ENCODE peak calls at places on chromosomes 4 and X, in eight cellular contexts. One of them, this sample, is unnamed.

GRCh38 chr4:42412251-42412650 is 15.0 kb downstream of the SHISA3 start:
- DNase-seq in fibroblast of the aortic adventitia: peak
- DNase-seq in HTR-8/SVneo: peak
- DNase-seq in activated naive CD8-positive, alpha-beta T cell treated with anti-CD3 and anti-CD28 coated beads, Interleukin-2, amount 10 ng/mL, durations not matched to agents 7 days and 5 days: no peak
- DNase-seq in mesenchymal stem cell: peak
- DNase-seq in NCI-H146: no peak
- DNase-seq in NCI-H1092: no peak
- DNase-seq in T-helper 9 cell: no peak
- DNase-seq in this sample: no peak

GRCh38 chr4:6889101-6889735 is 20.4 kb upstream of the TBC1D14 start:
- DNase-seq in fibroblast of the aortic adventitia: no peak
- DNase-seq in HTR-8/SVneo: no peak
- DNase-seq in activated naive CD8-positive, alpha-beta T cell treated with anti-CD3 and anti-CD28 coated beads, Interleukin-2, amount 10 ng/mL, durations not matched to agents 7 days and 5 days: no peak
- DNase-seq in mesenchymal stem cell: no peak
- DNase-seq in NCI-H146: no peak
- DNase-seq in NCI-H1092: no peak
- DNase-seq in T-helper 9 cell: no peak
- DNase-seq in this sample: no peak

GRCh38 chrX:17120816-17121215 is 174.4 kb downstream of the REPS2 start:
- DNase-seq in fibroblast of the aortic adventitia: no peak
- DNase-seq in HTR-8/SVneo: no peak
- DNase-seq in activated naive CD8-positive, alpha-beta T cell treated with anti-CD3 and anti-CD28 coated beads, Interleukin-2, amount 10 ng/mL, durations not matched to agents 7 days and 5 days: no peak
- DNase-seq in mesenchymal stem cell: no peak
- DNase-seq in NCI-H146: no peak
- DNase-seq in NCI-H1092: no peak
- DNase-seq in T-helper 9 cell: no peak
- DNase-seq in this sample: no peak

GRCh38 chr4:2105559-2105958 is 46.4 kb downstream of the NAT8L start:
- DNase-seq in fibroblast of the aortic adventitia: peak
- DNase-seq in HTR-8/SVneo: no peak
- DNase-seq in activated naive CD8-positive, alpha-beta T cell treated with anti-CD3 and anti-CD28 coated beads, Interleukin-2, amount 10 ng/mL, durations not matched to agents 7 days and 5 days: no peak
- DNase-seq in mesenchymal stem cell: no peak
- DNase-seq in NCI-H146: no peak
- DNase-seq in NCI-H1092: no peak
- DNase-seq in T-helper 9 cell: no peak
- DNase-seq in this sample: no peak

GRCh38 chrX:50801135-50801534 is 12.9 kb downstream of the SHROOM4 start:
- DNase-seq in fibroblast of the aortic adventitia: no peak
- DNase-seq in HTR-8/SVneo: no peak
- DNase-seq in activated naive CD8-positive, alpha-beta T cell treated with anti-CD3 and anti-CD28 coated beads, Interleukin-2, amount 10 ng/mL, durations not matched to agents 7 days and 5 days: no peak
- DNase-seq in mesenchymal stem cell: no peak
- DNase-seq in NCI-H146: no peak
- DNase-seq in NCI-H1092: no peak
- DNase-seq in T-helper 9 cell: no peak
- DNase-seq in this sample: no peak

GRCh38 chr4:43690121-43690520 is 758.5 kb downstream of the KCTD8 start:
- DNase-seq in fibroblast of the aortic adventitia: no peak
- DNase-seq in HTR-8/SVneo: no peak
- DNase-seq in activated naive CD8-positive, alpha-beta T cell treated with anti-CD3 and anti-CD28 coated beads, Interleukin-2, amount 10 ng/mL, durations not matched to agents 7 days and 5 days: no peak
- DNase-seq in mesenchymal stem cell: no peak
- DNase-seq in NCI-H146: no peak
- DNase-seq in NCI-H1092: no peak
- DNase-seq in T-helper 9 cell: no peak
- DNase-seq in this sample: no peak

GRCh38 chrX:56802921-56803848 is 74.1 kb downstream of the NBDY start:
- DNase-seq in fibroblast of the aortic adventitia: peak
- DNase-seq in HTR-8/SVneo: no peak
- DNase-seq in activated naive CD8-positive, alpha-beta T cell treated with anti-CD3 and anti-CD28 coated beads, Interleukin-2, amount 10 ng/mL, durations not matched to agents 7 days and 5 days: peak
- DNase-seq in mesenchymal stem cell: peak
- DNase-seq in NCI-H146: peak
- DNase-seq in NCI-H1092: peak
- DNase-seq in T-helper 9 cell: peak
- DNase-seq in this sample: no peak

GRCh38 chr4:26135331-26135730 is 185.5 kb upstream of the RBPJ start:
- DNase-seq in fibroblast of the aortic adventitia: no peak
- DNase-seq in HTR-8/SVneo: no peak
- DNase-seq in activated naive CD8-positive, alpha-beta T cell treated with anti-CD3 and anti-CD28 coated beads, Interleukin-2, amount 10 ng/mL, durations not matched to agents 7 days and 5 days: no peak
- DNase-seq in mesenchymal stem cell: no peak
- DNase-seq in NCI-H146: no peak
- DNase-seq in NCI-H1092: no peak
- DNase-seq in T-helper 9 cell: no peak
- DNase-seq in this sample: no peak

GRCh38 chrX:444305-444704 is 57.6 kb upstream of the PPP2R3B start:
- DNase-seq in fibroblast of the aortic adventitia: no peak
- DNase-seq in HTR-8/SVneo: no peak
- DNase-seq in activated naive CD8-positive, alpha-beta T cell treated with anti-CD3 and anti-CD28 coated beads, Interleukin-2, amount 10 ng/mL, durations not matched to agents 7 days and 5 days: no peak
- DNase-seq in mesenchymal stem cell: no peak
- DNase-seq in NCI-H146: no peak
- DNase-seq in NCI-H1092: no peak
- DNase-seq in T-helper 9 cell: no peak
- DNase-seq in this sample: no peak

GRCh38 chr4:184280104-184280503 is 62.4 kb upstream of the ENPP6 start:
- DNase-seq in fibroblast of the aortic adventitia: no peak
- DNase-seq in HTR-8/SVneo: no peak
- DNase-seq in activated naive CD8-positive, alpha-beta T cell treated with anti-CD3 and anti-CD28 coated beads, Interleukin-2, amount 10 ng/mL, durations not matched to agents 7 days and 5 days: no peak
- DNase-seq in mesenchymal stem cell: no peak
- DNase-seq in NCI-H146: no peak
- DNase-seq in NCI-H1092: no peak
- DNase-seq in T-helper 9 cell: no peak
- DNase-seq in this sample: no peak

GRCh38 chr4:26459054-26459755 is 31.1 kb downstream of the CCKAR start:
- DNase-seq in fibroblast of the aortic adventitia: peak
- DNase-seq in HTR-8/SVneo: peak
- DNase-seq in activated naive CD8-positive, alpha-beta T cell treated with anti-CD3 and anti-CD28 coated beads, Interleukin-2, amount 10 ng/mL, durations not matched to agents 7 days and 5 days: peak
- DNase-seq in mesenchymal stem cell: peak
- DNase-seq in NCI-H146: peak
- DNase-seq in NCI-H1092: peak
- DNase-seq in T-helper 9 cell: no peak
- DNase-seq in this sample: peak

GRCh38 chr4:165580379-165580905 is 201.6 kb downstream of the CPE start:
- DNase-seq in fibroblast of the aortic adventitia: peak
- DNase-seq in HTR-8/SVneo: peak
- DNase-seq in activated naive CD8-positive, alpha-beta T cell treated with anti-CD3 and anti-CD28 coated beads, Interleukin-2, amount 10 ng/mL, durations not matched to agents 7 days and 5 days: no peak
- DNase-seq in mesenchymal stem cell: peak
- DNase-seq in NCI-H146: no peak
- DNase-seq in NCI-H1092: no peak
- DNase-seq in T-helper 9 cell: no peak
- DNase-seq in this sample: no peak

GRCh38 chr4:14749910-14750309 is 252.4 kb upstream of the CPEB2 start:
- DNase-seq in fibroblast of the aortic adventitia: peak
- DNase-seq in HTR-8/SVneo: no peak
- DNase-seq in activated naive CD8-positive, alpha-beta T cell treated with anti-CD3 and anti-CD28 coated beads, Interleukin-2, amount 10 ng/mL, durations not matched to agents 7 days and 5 days: no peak
- DNase-seq in mesenchymal stem cell: peak
- DNase-seq in NCI-H146: peak
- DNase-seq in NCI-H1092: peak
- DNase-seq in T-helper 9 cell: no peak
- DNase-seq in this sample: no peak

GRCh38 chr4:15368906-15369305 is 58.9 kb upstream of the C1QTNF7 start:
- DNase-seq in fibroblast of the aortic adventitia: peak
- DNase-seq in HTR-8/SVneo: no peak
- DNase-seq in activated naive CD8-positive, alpha-beta T cell treated with anti-CD3 and anti-CD28 coated beads, Interleukin-2, amount 10 ng/mL, durations not matched to agents 7 days and 5 days: no peak
- DNase-seq in mesenchymal stem cell: peak
- DNase-seq in NCI-H146: no peak
- DNase-seq in NCI-H1092: no peak
- DNase-seq in T-helper 9 cell: no peak
- DNase-seq in this sample: no peak

GRCh38 chrX:141904262-141904661 is 568 bp downstream of the MAGEC1 start:
- DNase-seq in fibroblast of the aortic adventitia: no peak
- DNase-seq in HTR-8/SVneo: no peak
- DNase-seq in activated naive CD8-positive, alpha-beta T cell treated with anti-CD3 and anti-CD28 coated beads, Interleukin-2, amount 10 ng/mL, durations not matched to agents 7 days and 5 days: no peak
- DNase-seq in mesenchymal stem cell: no peak
- DNase-seq in NCI-H146: peak
- DNase-seq in NCI-H1092: no peak
- DNase-seq in T-helper 9 cell: no peak
- DNase-seq in this sample: no peak

GRCh38 chr4:46386570-46386969 is 3.4 kb downstream of the GABRA2 start:
- DNase-seq in fibroblast of the aortic adventitia: no peak
- DNase-seq in HTR-8/SVneo: no peak
- DNase-seq in activated naive CD8-positive, alpha-beta T cell treated with anti-CD3 and anti-CD28 coated beads, Interleukin-2, amount 10 ng/mL, durations not matched to agents 7 days and 5 days: no peak
- DNase-seq in mesenchymal stem cell: peak
- DNase-seq in NCI-H146: no peak
- DNase-seq in NCI-H1092: no peak
- DNase-seq in T-helper 9 cell: no peak
- DNase-seq in this sample: no peak

GRCh38 chr4:87011340-87012034 is 76.7 kb downstream of the AFF1 start:
- DNase-seq in fibroblast of the aortic adventitia: peak
- DNase-seq in HTR-8/SVneo: peak
- DNase-seq in activated naive CD8-positive, alpha-beta T cell treated with anti-CD3 and anti-CD28 coated beads, Interleukin-2, amount 10 ng/mL, durations not matched to agents 7 days and 5 days: no peak
- DNase-seq in mesenchymal stem cell: peak
- DNase-seq in NCI-H146: no peak
- DNase-seq in NCI-H1092: no peak
- DNase-seq in T-helper 9 cell: no peak
- DNase-seq in this sample: peak

GRCh38 chrX:46788902-46789301 is 30.0 kb upstream of the SLC9A7 start:
- DNase-seq in fibroblast of the aortic adventitia: peak
- DNase-seq in HTR-8/SVneo: no peak
- DNase-seq in activated naive CD8-positive, alpha-beta T cell treated with anti-CD3 and anti-CD28 coated beads, Interleukin-2, amount 10 ng/mL, durations not matched to agents 7 days and 5 days: no peak
- DNase-seq in mesenchymal stem cell: peak
- DNase-seq in NCI-H146: no peak
- DNase-seq in NCI-H1092: no peak
- DNase-seq in T-helper 9 cell: no peak
- DNase-seq in this sample: no peak

This sample was measured in DMS79 treated with DMSO at 0.1 percent for 48 hours.